ENCODE peak calls at places on chromosomes 6 and 20, in seven cellular contexts. O is IMR-90, S is H1, F is uterus, W is A549, Q is transverse colon, M is lower leg skin. Y is an unnamed sample.

GRCh38 chr20:62924567-62925419 is 1.5 kb downstream of the DIDO1 start:
- DNase-seq in O (peak), S (no peak), F (no peak), W (peak), Q (peak), M (no peak), Y (peak)

GRCh38 chr6:106439459-106439858 is 78.9 kb downstream of the CRYBG1 start:
- DNase-seq in O (no peak), S (no peak), F (no peak), W (no peak), Q (no peak), M (no peak), Y (no peak)

GRCh38 chr6:31874084-31874670 is 4.6 kb downstream of the SLC44A4 start:
- DNase-seq in O (no peak), S (no peak), F (no peak), W (no peak), Q (no peak), M (no peak), Y (no peak)

GRCh38 chr6:31378062-31378720 is 21.2 kb upstream of the HLA-B start:
- DNase-seq in O (no peak), S (no peak), F (no peak), W (no peak), Q (peak), M (no peak), Y (peak)

GRCh38 chr6:170403451-170403850 is 96.9 kb downstream of the FAM120B start:
- DNase-seq in O (peak), S (no peak), F (no peak), W (no peak), Q (no peak), M (no peak), Y (no peak)

GRCh38 chr20:18057106-18057993 is at the start of gene OVOL2:
- DNase-seq in O (no peak), S (no peak), F (no peak), W (peak), Q (peak), M (peak), Y (no peak)

GRCh38 chr6:25137497-25137896 is 141.7 kb upstream of the CARMIL1 start:
- DNase-seq in O (no peak), S (no peak), F (no peak), W (no peak), Q (no peak), M (no peak), Y (no peak)

GRCh38 chr20:12997128-12997655 is 11.6 kb upstream of the SPTLC3 start:
- DNase-seq in O (no peak), S (no peak), F (no peak), W (no peak), Q (no peak), M (no peak), Y (no peak)

GRCh38 chr6:148890091-148890490 is 143.3 kb downstream of the UST start:
- DNase-seq in O (no peak), S (no peak), F (no peak), W (no peak), Q (no peak), M (no peak), Y (no peak)

GRCh38 chr6:139531716-139532115 is 157.3 kb upstream of the CITED2 start:
- DNase-seq in O (no peak), S (no peak), F (no peak), W (no peak), Q (no peak), M (no peak), Y (no peak)

GRCh38 chr20:5918856-5919633 is 31.3 kb downstream of the TRMT6 start:
- DNase-seq in O (peak), S (no peak), F (no peak), W (peak), Q (no peak), M (no peak), Y (no peak)

GRCh38 chr6:87919001-87919400 is 128.6 kb upstream of the SPACA1 start:
- DNase-seq in O (no peak), S (no peak), F (no peak), W (no peak), Q (no peak), M (no peak), Y (no peak)

GRCh38 chr6:134138226-134138975 is 86.0 kb upstream of the SLC2A12 start:
- DNase-seq in O (peak), S (no peak), F (no peak), W (no peak), Q (no peak), M (no peak), Y (no peak)

GRCh38 chr20:40470313-40471260 is 218.4 kb downstream of the MAFB start:
- DNase-seq in O (no peak), S (no peak), F (no peak), W (no peak), Q (no peak), M (no peak), Y (no peak)

GRCh38 chr6:43575105-43575771 is 600 bp downstream of the XPO5 start:
- DNase-seq in O (peak), S (no peak), F (no peak), W (no peak), Q (peak), M (peak), Y (no peak)

GRCh38 chr6:170358496-170358895 is 51.9 kb downstream of the FAM120B start:
- DNase-seq in O (no peak), S (no peak), F (no peak), W (no peak), Q (peak), M (no peak), Y (no peak)

GRCh38 chr20:40562031-40562430 is 127.0 kb downstream of the MAFB start:
- DNase-seq in O (no peak), S (no peak), F (no peak), W (peak), Q (peak), M (no peak), Y (no peak)

GRCh38 chr6:54768542-54768941 is 78.0 kb upstream of the FAM83B start:
- DNase-seq in O (peak), S (no peak), F (no peak), W (no peak), Q (no peak), M (no peak), Y (no peak)

GRCh38 chr6:139135578-139136545 is 982 bp downstream of the HECA start:
- DNase-seq in O (peak), S (no peak), F (peak), W (no peak), Q (peak), M (peak), Y (peak)

GRCh38 chr6:9487128-9487527 is 927.7 kb downstream of the TFAP2A start:
- DNase-seq in O (peak), S (no peak), F (no peak), W (no peak), Q (no peak), M (no peak), Y (no peak)

GRCh38 chr20:13822459-13822858 is 37.6 kb downstream of the NDUFAF5 start:
- DNase-seq in O (no peak), S (no peak), F (no peak), W (no peak), Q (no peak), M (no peak), Y (no peak)

GRCh38 chr6:117265425-117266266 is at the start of gene VGLL2:
- DNase-seq in O (peak), S (no peak), F (no peak), W (no peak), Q (peak), M (no peak), Y (no peak)

GRCh38 chr20:3732327-3733118 is at the start of gene HSPA12B:
- DNase-seq in O (no peak), S (no peak), F (peak), W (no peak), Q (no peak), M (no peak), Y (no peak)

GRCh38 chr6:73471686-73472290 is 10.3 kb downstream of the MTO1 start:
- DNase-seq in O (no peak), S (no peak), F (no peak), W (no peak), Q (no peak), M (no peak), Y (no peak)

GRCh38 chr20:31835977-31836852 is 9.2 kb downstream of the FOXS1 start:
- DNase-seq in O (peak), S (no peak), F (peak), W (peak), Q (peak), M (peak), Y (peak)

GRCh38 chr6:6395581-6396197 is 75.2 kb upstream of the F13A1 start:
- DNase-seq in O (no peak), S (no peak), F (no peak), W (no peak), Q (no peak), M (no peak), Y (no peak)

GRCh38 chr6:49549691-49550412 is 616 bp upstream of the C6orf141 start:
- DNase-seq in O (no peak), S (no peak), F (no peak), W (no peak), Q (no peak), M (no peak), Y (no peak)

GRCh38 chr6:119296036-119297035 is 53.2 kb downstream of the MAN1A1 start:
- DNase-seq in O (no peak), S (no peak), F (no peak), W (no peak), Q (no peak), M (no peak), Y (no peak)

GRCh38 chr20:4135385-4136077 is 120.2 kb upstream of the RNF24 start:
- DNase-seq in O (peak), S (peak), F (peak), W (peak), Q (peak), M (peak), Y (peak)

GRCh38 chr6:148064406-148065134 is 278.1 kb upstream of the SASH1 start:
- DNase-seq in O (peak), S (no peak), F (no peak), W (no peak), Q (no peak), M (no peak), Y (no peak)

GRCh38 chr20:48180637-48181036 is 395.4 kb upstream of the SULF2 start:
- DNase-seq in O (peak), S (no peak), F (no peak), W (peak), Q (no peak), M (no peak), Y (no peak)

GRCh38 chr6:89286516-89286915 is 28.6 kb downstream of the GABRR2 start:
- DNase-seq in O (no peak), S (no peak), F (no peak), W (no peak), Q (no peak), M (peak), Y (no peak)

GRCh38 chr20:60062431-60063336 is 104.5 kb downstream of the CDH26 start:
- DNase-seq in O (peak), S (no peak), F (peak), W (no peak), Q (no peak), M (peak), Y (no peak)

GRCh38 chr6:56542367-56543331 is 100.0 kb downstream of the DST start:
- DNase-seq in O (peak), S (peak), F (peak), W (peak), Q (peak), M (peak), Y (peak)

GRCh38 chr6:56539503-56540105 is 103.1 kb downstream of the DST start:
- DNase-seq in O (no peak), S (no peak), F (no peak), W (no peak), Q (no peak), M (no peak), Y (no peak)

GRCh38 chr6:56540232-56540631 is 102.5 kb downstream of the DST start:
- DNase-seq in O (no peak), S (no peak), F (no peak), W (no peak), Q (no peak), M (no peak), Y (no peak)

GRCh38 chr6:56541736-56542366 is 100.8 kb downstream of the DST start:
- DNase-seq in O (no peak), S (no peak), F (no peak), W (no peak), Q (no peak), M (no peak), Y (no peak)

DNA sequence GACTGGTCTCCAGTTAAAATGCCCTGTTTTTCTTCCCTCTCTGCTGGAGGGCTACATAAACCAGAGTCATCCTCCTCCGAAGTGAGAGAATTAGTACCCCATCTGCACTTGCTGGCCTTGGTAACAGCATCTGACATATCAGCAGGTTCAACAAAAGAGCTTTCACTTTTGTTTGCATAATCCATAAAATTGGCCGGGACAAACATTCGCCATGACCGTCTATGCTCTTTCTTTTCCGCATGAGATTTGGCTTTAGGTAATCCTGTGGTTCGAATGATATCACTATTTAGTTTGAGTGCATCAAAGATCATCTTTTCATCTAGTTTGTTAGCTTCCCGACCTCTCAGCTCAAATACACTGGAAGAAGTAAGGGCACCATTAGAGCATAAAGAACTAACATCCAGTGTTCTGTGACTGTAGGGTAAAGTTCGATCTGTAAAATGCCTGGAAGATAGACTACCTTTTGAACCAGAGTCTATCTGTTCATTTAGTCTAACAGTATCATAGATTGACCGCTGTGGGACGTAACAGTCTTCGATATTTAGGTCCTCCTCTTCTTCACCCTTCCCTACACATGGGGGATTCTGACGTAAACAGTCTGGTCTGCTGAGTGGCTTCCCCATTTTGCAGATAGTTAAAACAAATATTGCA is 101.6 kb downstream of the DST start:
- DNase-seq in O (peak), S (no peak), F (no peak), W (no peak), Q (no peak), M (no peak), Y (no peak)
- TF ChIP-seq POLR2A in O (no peak), S (no peak), F (no peak), W (no peak), Q (no peak), M (no peak), Y (no peak)

GRCh38 chr6:154478691-154479090 is 31.8 kb downstream of the CNKSR3 start:
- DNase-seq in O (no peak), S (no peak), F (no peak), W (no peak), Q (no peak), M (no peak), Y (no peak)
- TF ChIP-seq POLR2A in O (no peak), S (no peak), F (no peak), W (no peak), Q (no peak), M (no peak), Y (no peak)

GRCh38 chr6:157542405-157542943 is 161.5 kb downstream of the ZDHHC14 start:
- DNase-seq in O (no peak), S (no peak), F (no peak), W (no peak), Q (no peak), M (peak), Y (no peak)

GRCh38 chr6:157548635-157549467 is 167.9 kb downstream of the ZDHHC14 start:
- DNase-seq in O (no peak), S (no peak), F (no peak), W (no peak), Q (peak), M (peak), Y (no peak)

GRCh38 chr6:157549468-157549745 is 168.4 kb downstream of the ZDHHC14 start:
- DNase-seq in O (no peak), S (no peak), F (no peak), W (no peak), Q (no peak), M (peak), Y (no peak)

GRCh38 chr6:157547112-157547511 is 166.1 kb downstream of the ZDHHC14 start:
- DNase-seq in O (no peak), S (no peak), F (no peak), W (no peak), Q (no peak), M (no peak), Y (no peak)

DNA sequence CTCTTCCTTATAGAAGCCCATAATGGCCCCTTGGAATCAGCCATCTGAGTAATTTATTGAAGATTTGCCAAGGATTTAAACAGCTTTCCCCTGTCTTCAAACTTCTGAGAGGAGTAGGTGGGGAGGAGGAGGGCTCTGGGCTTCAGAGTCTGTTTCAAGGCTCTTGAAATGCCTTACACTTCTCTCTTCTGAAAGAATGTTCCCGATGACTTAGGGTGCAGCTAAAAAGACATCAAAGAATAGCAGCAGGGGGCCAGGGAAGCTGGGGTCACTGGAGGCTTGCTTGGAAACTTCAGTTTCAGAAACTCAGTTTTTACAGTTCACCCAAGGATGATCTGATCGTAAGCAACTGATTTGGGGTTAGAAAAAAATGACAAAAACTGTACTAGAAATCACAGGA is 165.4 kb downstream of the ZDHHC14 start:
- DNase-seq in O (no peak), S (no peak), F (no peak), W (no peak), Q (no peak), M (no peak), Y (no peak)
- TF ChIP-seq POLR2A in O (no peak), S (no peak), F (no peak), W (no peak), Q (no peak), M (no peak), Y (no peak)

GRCh38 chr6:109095036-109095820 is at the start of gene CEP57L1:
- DNase-seq in O (peak), S (peak), F (peak), W (peak), Q (peak), M (peak), Y (peak)
- TF ChIP-seq POLR2A in O (peak), S (no peak), F (peak), W (peak), Q (peak), M (no peak), Y (peak)

DNA sequence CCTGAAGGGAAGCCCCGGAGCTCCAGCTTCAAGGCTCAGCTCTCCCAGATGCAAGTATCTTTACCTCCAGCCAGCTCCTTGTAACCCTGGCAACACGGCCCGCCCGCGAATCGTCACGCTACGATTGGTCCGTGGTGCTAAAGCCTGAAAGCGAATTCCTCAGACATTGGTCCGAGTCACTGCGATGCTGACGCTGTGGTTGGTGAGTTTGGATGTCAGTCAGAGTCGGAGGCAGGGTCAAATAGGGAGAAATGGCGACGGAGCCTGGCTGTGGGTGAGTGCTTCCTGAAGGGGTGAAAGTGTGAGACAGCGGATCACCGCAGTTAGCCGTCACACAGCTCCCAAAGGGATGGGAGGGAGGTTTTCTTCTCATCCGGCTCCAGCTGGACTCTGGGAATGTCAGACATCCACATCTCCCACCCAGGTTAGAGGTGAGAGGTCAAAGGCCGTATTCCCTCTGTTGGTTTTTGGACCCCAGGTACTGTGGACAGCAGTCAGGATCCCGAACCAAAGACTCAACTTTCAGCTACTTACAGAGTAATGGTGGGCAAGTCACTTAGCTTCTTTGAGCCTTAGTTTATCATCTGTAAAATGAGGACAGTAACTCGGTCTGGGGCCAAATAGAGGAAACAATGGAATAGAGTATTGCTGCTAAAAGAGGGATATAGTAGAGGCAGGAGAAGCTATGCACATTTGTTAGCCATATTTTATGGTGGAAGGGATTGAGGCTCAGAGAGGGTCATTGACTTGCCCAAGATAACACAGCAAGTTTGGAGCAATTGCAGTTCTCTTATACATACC is at the start of gene ZSWIM1:
- DNase-seq in O (peak), S (peak), F (peak), W (peak), Q (peak), M (peak), Y (peak)
- TF ChIP-seq POLR2A in O (peak), S (peak), F (peak), W (peak), Q (peak), M (no peak), Y (peak)

DNA sequence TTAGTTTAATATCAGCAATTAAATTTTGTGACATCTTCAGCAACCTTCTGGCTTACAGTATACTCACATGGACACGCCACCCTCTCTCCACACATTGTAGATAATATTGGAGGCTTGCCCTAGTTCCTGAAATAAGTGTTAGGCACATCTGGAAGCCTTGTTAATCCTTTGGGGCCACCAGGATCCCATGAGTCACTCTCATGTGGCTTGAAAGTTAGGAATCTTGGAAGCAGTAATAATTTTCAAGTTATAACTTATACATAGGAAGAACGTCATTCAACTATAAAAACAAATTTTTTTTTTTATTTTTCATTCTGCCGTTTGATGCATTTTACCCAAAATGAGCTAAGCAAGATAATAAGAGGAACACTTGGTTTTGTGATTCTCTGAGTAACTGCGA is 20.5 kb downstream of the LAMA4 start:
- DNase-seq in O (peak), S (no peak), F (no peak), W (no peak), Q (no peak), M (no peak), Y (no peak)
- TF ChIP-seq POLR2A in O (no peak), S (no peak), F (no peak), W (no peak), Q (no peak), M (no peak), Y (no peak)